ENCODE peak calls at places on chromosomes 1 and 21, in five cellular contexts. U, M, L, C and X are unnamed samples.

GRCh38 chr1:18638818-18639193 is 8.2 kb downstream of the PAX7 start:
- DNase-seq in U (no peak), M (no peak), L (no peak), C (no peak), X (no peak)

GRCh38 chr1:194102607-194103006 is 916.2 kb upstream of the B3GALT2 start:
- DNase-seq in U (no peak), M (no peak), L (peak), C (peak), X (no peak)

GRCh38 chr1:210117681-210118170 is 114.9 kb upstream of the SERTAD4 start:
- DNase-seq in U (no peak), M (no peak), L (no peak), C (no peak), X (no peak)

GRCh38 chr1:241531195-241532172 is 694 bp upstream of the KMO start:
- DNase-seq in U (peak), M (no peak), L (peak), C (peak), X (no peak)

GRCh38 chr1:3170566-3171453 is 101.8 kb downstream of the PRDM16 start:
- DNase-seq in U (no peak), M (peak), L (no peak), C (peak), X (peak)

GRCh38 chr1:230611128-230611914 is 31.0 kb upstream of the COG2 start:
- DNase-seq in U (no peak), M (no peak), L (no peak), C (no peak), X (peak)

GRCh38 chr1:1601564-1602320 is 1.8 kb upstream of the FNDC10 start:
- DNase-seq in U (no peak), M (no peak), L (no peak), C (no peak), X (no peak)

GRCh38 chr1:176691251-176692228 is 228.6 kb downstream of the PAPPA2 start:
- DNase-seq in U (peak), M (no peak), L (peak), C (peak), X (peak)

GRCh38 chr1:35511305-35511704 is 45.9 kb downstream of the KIAA0319L start:
- DNase-seq in U (no peak), M (no peak), L (no peak), C (no peak), X (no peak)

GRCh38 chr1:206784471-206784903 is 12.2 kb upstream of the IL10 start:
- DNase-seq in U (no peak), M (no peak), L (no peak), C (no peak), X (no peak)

GRCh38 chr1:43522776-43523480 is 7.8 kb upstream of the PTPRF start:
- DNase-seq in U (no peak), M (no peak), L (peak), C (peak), X (no peak)

GRCh38 chr21:28641731-28642130 is 350.9 kb downstream of the LTN1 start:
- DNase-seq in U (no peak), M (no peak), L (no peak), C (no peak), X (no peak)